ENCODE peak calls at places on chromosomes 3 and 15, in ten cellular contexts. Z is tibial artery; D is substantia nigra; Y is COR-L47; F is activated CD4-positive, alpha-beta T cell treated with anti-CD3 and anti-CD28 coated beads, Interleukin-2, amount 50 U/mL, for 24 hours; Q is activated CD4-positive, CD25-positive, alpha-beta regulatory T cell treated with anti-CD3 and anti-CD28 coated beads, Interleukin-2, amount 50 U/mL, for 72 hours; R is fibroblast of villous mesenchyme; J is left ventricle myocardium inferior; K is colonic mucosa; A is GM12892. W is an unnamed sample.

GRCh38 chr3:109643590-109643989 is 306.2 kb upstream of the DPPA4 start:
- DNase-seq in Z (no peak), D (no peak), Y (no peak), F (no peak), Q (no peak), R (no peak), J (no peak), K (no peak), A (no peak), W (no peak)

GRCh38 chr3:66797916-66798560 is 200.1 kb upstream of the KBTBD8 start:
- DNase-seq in Z (peak), D (peak), Y (no peak), F (no peak), Q (no peak), R (peak), J (peak), K (peak), A (no peak), W (no peak)

GRCh38 chr15:76340198-76340801 is 3.7 kb downstream of the ISL2 start:
- DNase-seq in Z (no peak), D (no peak), Y (peak), F (no peak), Q (peak), R (peak), J (no peak), K (no peak), A (no peak), W (peak)

GRCh38 chr3:111924283-111924682 is 54.5 kb upstream of the ABHD10 start:
- DNase-seq in Z (peak), D (no peak), Y (peak), F (no peak), Q (no peak), R (no peak), J (peak), K (peak), A (no peak), W (peak)

GRCh38 chr3:167978071-167978470 is 117.7 kb downstream of the GOLIM4 start:
- DNase-seq in Z (no peak), D (no peak), Y (peak), F (no peak), Q (no peak), R (peak), J (no peak), K (peak), A (no peak), W (peak)

GRCh38 chr3:64078966-64079365 is 55.7 kb upstream of the PSMD6 start:
- DNase-seq in Z (peak), D (no peak), Y (no peak), F (no peak), Q (no peak), R (no peak), J (no peak), K (no peak), A (no peak), W (no peak)

GRCh38 chr15:71565636-71566160 is 244.7 kb upstream of the NR2E3 start:
- DNase-seq in Z (no peak), D (no peak), Y (no peak), F (no peak), Q (no peak), R (peak), J (no peak), K (no peak), A (no peak), W (no peak)

GRCh38 chr15:61828860-61829513 is 231.3 kb downstream of the VPS13C start:
- DNase-seq in Z (no peak), D (no peak), Y (no peak), F (no peak), Q (no peak), R (no peak), J (no peak), K (no peak), A (no peak), W (no peak)

GRCh38 chr15:31439328-31439727 is 112.7 kb downstream of the KLF13 start:
- DNase-seq in Z (no peak), D (no peak), Y (no peak), F (no peak), Q (no peak), R (no peak), J (no peak), K (peak), A (no peak), W (no peak)

GRCh38 chr3:123290107-123290930 is 88.6 kb downstream of the SEC22A start:
- DNase-seq in Z (no peak), D (no peak), Y (no peak), F (no peak), Q (no peak), R (no peak), J (no peak), K (no peak), A (no peak), W (no peak)

GRCh38 chr3:72375237-72376154 is 472.7 kb downstream of the SHQ1 start:
- DNase-seq in Z (no peak), D (no peak), Y (no peak), F (no peak), Q (no peak), R (no peak), J (no peak), K (no peak), A (no peak), W (no peak)

GRCh38 chr3:66000506-66000905 is 38.2 kb downstream of the MAGI1 start:
- DNase-seq in Z (no peak), D (no peak), Y (no peak), F (no peak), Q (no peak), R (no peak), J (no peak), K (no peak), A (no peak), W (no peak)

GRCh38 chr3:110815008-110815583 is 256.5 kb upstream of the NECTIN3 start:
- DNase-seq in Z (no peak), D (no peak), Y (no peak), F (no peak), Q (no peak), R (peak), J (no peak), K (no peak), A (no peak), W (no peak)

GRCh38 chr15:95439812-95440380 is 890.6 kb upstream of the NR2F2 start:
- DNase-seq in Z (no peak), D (no peak), Y (no peak), F (no peak), Q (no peak), R (no peak), J (no peak), K (no peak), A (no peak), W (no peak)

GRCh38 chr3:135231646-135232625 is 436.9 kb downstream of the EPHB1 start:
- DNase-seq in Z (no peak), D (no peak), Y (no peak), F (no peak), Q (no peak), R (no peak), J (no peak), K (no peak), A (no peak), W (no peak)

GRCh38 chr3:8110966-8111798 is 390.4 kb upstream of the LMCD1 start:
- DNase-seq in Z (peak), D (peak), Y (peak), F (peak), Q (no peak), R (peak), J (no peak), K (peak), A (peak), W (peak)

GRCh38 chr3:15585111-15585844 is 16.1 kb downstream of the HACL1 start:
- DNase-seq in Z (peak), D (no peak), Y (no peak), F (no peak), Q (no peak), R (no peak), J (no peak), K (no peak), A (no peak), W (no peak)

GRCh38 chr3:59919581-59919980 is 869.8 kb upstream of the CFAP20DC start:
- DNase-seq in Z (no peak), D (no peak), Y (no peak), F (no peak), Q (no peak), R (no peak), J (no peak), K (no peak), A (no peak), W (no peak)

GRCh38 chr3:158532099-158532734 is 38.8 kb upstream of the MLF1 start:
- DNase-seq in Z (no peak), D (no peak), Y (peak), F (no peak), Q (no peak), R (peak), J (no peak), K (no peak), A (no peak), W (no peak)

GRCh38 chr15:36589971-36590370 is 10.5 kb downstream of the CDIN1 start:
- DNase-seq in Z (no peak), D (no peak), Y (no peak), F (no peak), Q (no peak), R (peak), J (no peak), K (no peak), A (no peak), W (no peak)

GRCh38 chr3:168053115-168053514 is 42.6 kb downstream of the GOLIM4 start:
- DNase-seq in Z (no peak), D (no peak), Y (no peak), F (no peak), Q (no peak), R (no peak), J (no peak), K (no peak), A (no peak), W (no peak)